ENCODE peak calls at places on chromosomes 3 and 15, in four cellular contexts. One of them, this sample, is unnamed.

GRCh38 chr3:5002174-5002870 is 23.1 kb downstream of the BHLHE40 start:
- DNase-seq in H1: no peak
- DNase-seq in H9: no peak
- DNase-seq in mesendoderm: peak
- DNase-seq in this sample: no peak

GRCh38 chr15:36908991-36909390 is 191.4 kb downstream of the MEIS2 start:
- DNase-seq in H1: no peak
- DNase-seq in H9: no peak
- DNase-seq in mesendoderm: no peak
- DNase-seq in this sample: no peak

GRCh38 chr3:136105044-136105443 is 91.1 kb downstream of the MSL2 start:
- DNase-seq in H1: no peak
- DNase-seq in H9: no peak
- DNase-seq in mesendoderm: peak
- DNase-seq in this sample: no peak

GRCh38 chr3:129864519-129864918 is 29.0 kb downstream of the TMCC1 start:
- DNase-seq in H1: no peak
- DNase-seq in H9: no peak
- DNase-seq in mesendoderm: no peak
- DNase-seq in this sample: no peak

GRCh38 chr3:196976891-196977420 is 8.3 kb upstream of the PIGZ start:
- DNase-seq in H1: no peak
- DNase-seq in H9: no peak
- DNase-seq in mesendoderm: no peak
- DNase-seq in this sample: no peak

GRCh38 chr15:85831415-85832113 is 36.8 kb upstream of the KLHL25 start:
- DNase-seq in H1: no peak
- DNase-seq in H9: peak
- DNase-seq in mesendoderm: peak
- DNase-seq in this sample: peak

GRCh38 chr3:159989973-159990846 is 1.6 kb downstream of the IL12A start:
- DNase-seq in H1: no peak
- DNase-seq in H9: no peak
- DNase-seq in mesendoderm: peak
- DNase-seq in this sample: no peak

GRCh38 chr3:24367681-24368264 is 126.9 kb downstream of the THRB start:
- DNase-seq in H1: no peak
- DNase-seq in H9: no peak
- DNase-seq in mesendoderm: no peak
- DNase-seq in this sample: no peak

GRCh38 chr3:71258116-71258515 is 325.4 kb downstream of the FOXP1 start:
- DNase-seq in H1: no peak
- DNase-seq in H9: no peak
- DNase-seq in mesendoderm: no peak
- DNase-seq in this sample: peak

GRCh38 chr15:63605816-63606215 is 8.6 kb downstream of the FBXL22 start:
- DNase-seq in H1: no peak
- DNase-seq in H9: no peak
- DNase-seq in mesendoderm: no peak
- DNase-seq in this sample: no peak

GRCh38 chr15:48940508-48940907 is 23.2 kb downstream of the SHC4 start:
- DNase-seq in H1: no peak
- DNase-seq in H9: no peak
- DNase-seq in mesendoderm: no peak
- DNase-seq in this sample: peak

GRCh38 chr15:57570994-57571393 is 20.7 kb upstream of the MYZAP start:
- DNase-seq in H1: no peak
- DNase-seq in H9: no peak
- DNase-seq in mesendoderm: no peak
- DNase-seq in this sample: peak

GRCh38 chr3:143179603-143180002 is 60.0 kb downstream of the CHST2 start:
- DNase-seq in H1: no peak
- DNase-seq in H9: no peak
- DNase-seq in mesendoderm: no peak
- DNase-seq in this sample: no peak

GRCh38 chr15:95266481-95267061 is 1035.2 kb downstream of the MCTP2 start:
- DNase-seq in H1: no peak
- DNase-seq in H9: no peak
- DNase-seq in mesendoderm: no peak
- DNase-seq in this sample: peak

GRCh38 chr15:95265419-95265997 is 1034.1 kb downstream of the MCTP2 start:
- DNase-seq in H1: no peak
- DNase-seq in H9: no peak
- DNase-seq in mesendoderm: no peak
- DNase-seq in this sample: no peak

GRCh38 chr15:95269247-95270155 is 1038.1 kb downstream of the MCTP2 start:
- DNase-seq in H1: no peak
- DNase-seq in H9: no peak
- DNase-seq in mesendoderm: no peak
- DNase-seq in this sample: no peak

GRCh38 chr15:95263751-95264150 is 1032.4 kb downstream of the MCTP2 start:
- DNase-seq in H1: no peak
- DNase-seq in H9: no peak
- DNase-seq in mesendoderm: no peak
- DNase-seq in this sample: no peak

DNA sequence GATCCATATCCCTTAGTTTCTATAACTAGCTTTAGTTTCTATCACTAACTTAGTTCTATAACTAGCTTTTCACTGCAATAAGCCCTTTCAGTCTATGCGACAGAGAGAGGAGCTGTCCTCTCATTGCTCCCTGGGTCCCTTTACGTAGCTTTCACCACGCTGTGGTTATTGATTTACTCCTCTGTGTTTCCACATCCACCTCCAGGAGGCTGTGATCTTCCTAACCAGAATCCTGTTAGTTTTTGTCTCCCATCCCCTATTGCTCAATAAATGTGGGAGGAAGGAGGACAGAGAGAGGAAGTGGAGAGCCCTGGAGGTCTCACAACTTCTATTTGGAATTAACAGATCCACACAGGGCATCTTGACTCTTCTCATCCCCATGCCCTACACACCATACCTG is 1036.1 kb downstream of the MCTP2 start:
- DNase-seq in H1: no peak
- DNase-seq in H9: no peak
- DNase-seq in mesendoderm: no peak
- DNase-seq in this sample: no peak
- H3K56ac ChIP-seq in H1: no peak
- H3K56ac ChIP-seq in H9: no peak
- H3K56ac ChIP-seq in mesendoderm: no peak
- H3K56ac ChIP-seq in this sample: no peak

GRCh38 chr15:40325700-40326099 is 2.2 kb downstream of the INAFM2 start:
- DNase-seq in H1: no peak
- DNase-seq in H9: no peak
- DNase-seq in mesendoderm: no peak
- DNase-seq in this sample: no peak

GRCh38 chr15:40325188-40325587 is 1.7 kb downstream of the INAFM2 start:
- DNase-seq in H1: no peak
- DNase-seq in H9: no peak
- DNase-seq in mesendoderm: no peak
- DNase-seq in this sample: peak

GRCh38 chr15:40322531-40323238 is 807 bp upstream of the INAFM2 start:
- DNase-seq in H1: no peak
- DNase-seq in H9: no peak
- DNase-seq in mesendoderm: peak
- DNase-seq in this sample: no peak

GRCh38 chr15:40323953-40324937 is 753 bp downstream of the INAFM2 start:
- DNase-seq in H1: no peak
- DNase-seq in H9: no peak
- DNase-seq in mesendoderm: no peak
- DNase-seq in this sample: no peak

DNA sequence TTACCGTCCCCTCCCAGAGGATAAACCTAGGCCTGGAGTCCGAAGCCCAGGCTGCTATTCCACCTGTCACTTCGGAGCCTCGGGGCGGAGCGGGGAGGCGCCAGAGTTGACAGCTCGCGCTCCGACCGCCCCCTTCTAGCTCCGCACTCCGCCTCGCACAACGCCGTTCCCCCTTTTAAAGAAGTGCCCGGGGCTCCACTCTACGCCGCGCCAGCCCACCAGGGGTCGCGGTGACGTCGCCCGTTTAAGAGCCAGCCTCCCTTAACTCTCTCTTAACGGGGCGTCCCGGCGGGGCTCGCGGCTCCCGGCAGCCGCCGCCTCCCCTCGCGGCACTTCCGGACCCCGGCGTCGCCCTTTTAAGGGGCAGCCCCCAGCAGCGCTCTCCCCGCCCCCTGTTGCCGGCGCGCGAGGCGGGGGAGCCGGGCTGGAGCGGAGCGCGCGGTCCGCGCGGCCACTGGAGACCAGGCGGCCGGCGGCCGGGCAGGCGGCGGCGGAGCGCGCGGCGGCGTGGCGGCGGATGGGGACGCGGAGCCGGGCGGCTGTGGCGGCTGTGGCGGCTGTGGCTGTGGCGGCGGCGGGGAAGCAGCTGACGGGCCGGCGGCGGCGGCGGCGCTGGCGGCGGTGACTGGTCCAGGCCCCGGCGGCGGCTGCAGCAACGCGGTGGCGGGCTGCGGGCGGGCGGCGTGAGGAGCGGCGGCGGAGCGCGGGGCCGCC is at the start of gene INAFM2:
- DNase-seq in H1: peak
- DNase-seq in H9: peak
- DNase-seq in mesendoderm: peak
- DNase-seq in this sample: peak
- H2BK5ac ChIP-seq in H1: peak
- H2BK5ac ChIP-seq in H9: no peak
- H2BK5ac ChIP-seq in mesendoderm: no peak
- H2BK5ac ChIP-seq in this sample: peak

GRCh38 chr15:45022871-45023658 is at the start of gene SORD:
- DNase-seq in H1: peak
- DNase-seq in H9: peak
- DNase-seq in mesendoderm: peak
- DNase-seq in this sample: peak
- H3K23ac ChIP-seq in H1: no peak
- H3K23ac ChIP-seq in H9: no peak
- H3K23ac ChIP-seq in mesendoderm: peak
- H3K23ac ChIP-seq in this sample: peak

GRCh38 chr15:55320963-55321362 is 1.9 kb downstream of the PIGB start:
- DNase-seq in H1: no peak
- DNase-seq in H9: no peak
- DNase-seq in mesendoderm: no peak
- DNase-seq in this sample: no peak

GRCh38 chr15:55327392-55327791 is 8.4 kb downstream of the PIGB start:
- DNase-seq in H1: no peak
- DNase-seq in H9: no peak
- DNase-seq in mesendoderm: no peak
- DNase-seq in this sample: no peak

GRCh38 chr15:55319537-55320325 is 709 bp downstream of the PIGB start:
- DNase-seq in H1: no peak
- DNase-seq in H9: no peak
- DNase-seq in mesendoderm: no peak
- DNase-seq in this sample: peak

GRCh38 chr15:55318588-55319494 is at the start of the genes PIGB and PIGBOS1:
- DNase-seq in H1: peak
- DNase-seq in H9: peak
- DNase-seq in mesendoderm: peak
- DNase-seq in this sample: peak

GRCh38 chr15:55322452-55322851 is 3.4 kb downstream of the PIGB start:
- DNase-seq in H1: no peak
- DNase-seq in H9: no peak
- DNase-seq in mesendoderm: no peak
- DNase-seq in this sample: no peak
- H3K56ac ChIP-seq in H1: no peak
- H3K56ac ChIP-seq in H9: no peak
- H3K56ac ChIP-seq in mesendoderm: no peak
- H3K56ac ChIP-seq in this sample: no peak

DNA sequence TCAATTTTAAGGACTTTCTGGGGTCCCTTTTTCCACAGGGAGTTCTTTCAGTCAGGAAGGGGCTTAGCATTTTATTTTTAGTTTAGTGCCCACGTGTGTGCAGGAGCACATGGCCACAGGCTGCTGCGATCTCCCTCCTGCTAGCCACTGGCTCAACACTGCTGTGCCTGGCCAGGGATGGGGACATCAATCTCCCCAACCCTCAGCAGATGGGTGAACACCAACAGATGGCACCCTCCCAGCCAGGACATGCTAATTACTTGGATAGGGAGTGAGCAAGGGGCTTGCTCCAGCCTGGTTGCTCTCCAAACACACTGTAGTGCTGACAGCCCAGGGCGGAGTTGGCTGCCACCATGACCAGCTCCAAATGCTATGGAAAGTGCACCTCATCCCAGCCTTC is 7.4 kb upstream of the RIOX2 start:
- DNase-seq in H1: no peak
- DNase-seq in H9: peak
- DNase-seq in mesendoderm: peak
- DNase-seq in this sample: no peak
- H2BK5ac ChIP-seq in H1: no peak
- H2BK5ac ChIP-seq in H9: no peak
- H2BK5ac ChIP-seq in mesendoderm: no peak
- H2BK5ac ChIP-seq in this sample: no peak

This sample was measured in IMR-90.